ENCODE peak calls at places on chromosomes 2 and 18, in nine cellular contexts. H is Caco-2, O is thoracic aorta, L is kidney epithelial cell, C is lower leg skin, U is BJ, S is A549, I is pancreas, Q is uterus. A is an unnamed sample.

GRCh38 chr2:179332903-179333302 is 68.3 kb upstream of the SESTD1 start:
- DNase-seq in H (no peak), O (no peak), L (no peak), C (no peak), U (no peak), S (no peak), I (no peak), Q (no peak), A (no peak)

GRCh38 chr2:94769733-94770132 is 101.5 kb upstream of the TEKT4 start:
- DNase-seq in H (no peak), O (no peak), L (no peak), C (no peak), U (no peak), S (no peak), I (no peak), Q (no peak), A (no peak)

GRCh38 chr2:1770566-1771380 is 26.5 kb upstream of the PXDN start:
- DNase-seq in H (no peak), O (no peak), L (no peak), C (peak; percentile 68), U (no peak), S (no peak), I (no peak), Q (no peak), A (no peak)

GRCh38 chr2:75481041-75481836 is 79.5 kb downstream of the EVA1A start:
- DNase-seq in H (no peak), O (no peak), L (no peak), C (no peak), U (no peak), S (no peak), I (no peak), Q (no peak), A (no peak)

GRCh38 chr2:233075966-233076339 is 15.8 kb downstream of the INPP5D start:
- DNase-seq in H (no peak), O (no peak), L (no peak), C (peak; percentile 75), U (no peak), S (no peak), I (no peak), Q (no peak), A (no peak)

GRCh38 chr2:50529600-50530218 is 502.2 kb downstream of the NRXN1 start:
- DNase-seq in H (peak; percentile 35), O (no peak), L (no peak), C (no peak), U (peak; percentile 4), S (peak; percentile 8), I (no peak), Q (no peak), A (no peak)

GRCh38 chr2:20913460-20913859 is 90.6 kb upstream of the LDAH start:
- DNase-seq in H (no peak), O (no peak), L (no peak), C (no peak), U (no peak), S (no peak), I (no peak), Q (no peak), A (no peak)

GRCh38 chr18:41660654-41661053 is 294.4 kb upstream of the PIK3C3 start:
- DNase-seq in H (no peak), O (no peak), L (no peak), C (no peak), U (no peak), S (no peak), I (no peak), Q (no peak), A (no peak)

GRCh38 chr2:74922592-74923227 is 35.7 kb upstream of the POLE4 start:
- DNase-seq in H (no peak), O (no peak), L (no peak), C (no peak), U (no peak), S (no peak), I (no peak), Q (no peak), A (no peak)

DNA sequence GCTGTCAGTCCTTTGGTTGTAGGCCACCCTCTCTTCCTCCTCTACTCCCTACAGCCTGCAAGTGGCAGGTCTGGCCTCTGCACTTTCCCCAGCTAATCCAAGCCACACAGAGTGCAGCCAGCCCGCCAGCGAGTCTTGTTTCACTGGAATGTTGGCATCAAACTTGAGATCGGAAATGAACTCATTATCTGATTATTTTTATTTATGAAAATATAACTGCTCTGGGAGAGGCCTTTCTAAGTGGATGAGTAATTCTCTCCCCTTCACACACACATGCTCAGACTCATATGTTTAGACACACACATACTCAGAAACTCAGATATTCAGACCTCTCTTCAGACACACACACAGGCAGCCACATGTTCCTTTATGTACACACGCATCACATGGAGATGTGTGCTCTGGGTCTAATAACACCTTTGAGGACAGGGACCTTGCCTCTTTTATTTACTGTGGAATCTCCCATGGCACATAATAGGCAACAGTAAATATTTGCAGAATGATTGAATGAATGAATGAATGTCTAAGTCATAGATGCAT is 151.3 kb downstream of the ZFP36L2 start:
- DNase-seq in H (no peak), O (peak; percentile 72), L (no peak), C (peak; percentile 96), U (peak; percentile 97), S (no peak), I (no peak), Q (peak; percentile 91), A (no peak)
- TF ChIP-seq CTCF in H (no peak), O (peak; percentile 14), L (no peak), C (no peak), U (peak; percentile 29), S (no peak), I (no peak), Q (peak; percentile 20), A (no peak)

GRCh38 chr2:203238711-203239526 is at the start of gene CYP20A1:
- DNase-seq in H (peak; percentile 99), O (peak; percentile 72), L (peak; percentile 76), C (peak; percentile 99), U (peak; percentile 77), S (peak; percentile 84), I (peak; percentile 98), Q (peak; percentile 95), A (peak; percentile 79)
- TF ChIP-seq CTCF in H (no peak), O (peak; percentile 43), L (peak; percentile 35), C (no peak), U (peak; percentile 53), S (peak; percentile 33), I (no peak), Q (peak; percentile 53), A (no peak)

GRCh38 chr2:69584127-69584889 is 59.2 kb downstream of the AAK1 start:
- DNase-seq in H (no peak), O (no peak), L (no peak), C (no peak), U (no peak), S (no peak), I (no peak), Q (no peak), A (no peak)

GRCh38 chr2:69588945-69589344 is 54.6 kb downstream of the AAK1 start:
- DNase-seq in H (no peak), O (no peak), L (no peak), C (no peak), U (no peak), S (no peak), I (no peak), Q (no peak), A (no peak)

GRCh38 chr2:69583434-69583833 is 60.1 kb downstream of the AAK1 start:
- DNase-seq in H (no peak), O (no peak), L (no peak), C (no peak), U (no peak), S (no peak), I (no peak), Q (no peak), A (no peak)

GRCh38 chr2:69588403-69588802 is 55.1 kb downstream of the AAK1 start:
- DNase-seq in H (no peak), O (no peak), L (no peak), C (no peak), U (no peak), S (no peak), I (no peak), Q (no peak), A (no peak)

DNA sequence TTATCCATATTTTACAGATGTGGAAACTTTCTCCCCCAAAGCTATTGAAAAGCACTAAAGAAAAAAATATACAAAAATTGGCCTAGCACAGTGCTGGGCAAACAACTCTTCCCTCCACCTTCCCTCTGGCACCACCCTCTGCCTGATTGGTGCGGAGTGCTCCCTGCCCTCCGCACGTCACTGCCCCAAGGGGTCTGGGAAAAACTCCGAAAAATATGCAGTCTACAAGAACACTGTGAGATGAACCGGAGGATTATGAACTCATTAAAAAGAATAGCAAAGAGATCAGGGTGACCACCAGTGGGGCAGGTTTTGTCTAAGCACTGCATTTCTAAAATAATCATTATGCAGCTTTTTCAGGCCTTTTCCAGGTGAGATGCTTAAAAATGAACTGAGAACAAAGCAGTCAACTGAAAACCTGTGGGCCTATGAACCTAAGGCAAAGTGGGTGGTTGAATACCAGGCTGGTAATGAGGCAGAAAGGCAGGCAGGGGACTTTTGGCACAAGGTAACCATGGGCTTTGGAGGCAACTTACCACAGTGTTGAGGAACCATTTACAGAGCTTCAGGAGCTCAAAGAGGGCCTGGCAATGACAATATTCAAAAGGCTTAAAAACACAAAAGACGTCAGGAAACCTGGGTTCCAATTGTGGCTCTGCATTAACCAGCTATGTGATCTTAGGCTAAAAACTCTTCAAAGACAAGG is 57.5 kb downstream of the AAK1 start:
- DNase-seq in H (no peak), O (no peak), L (no peak), C (no peak), U (no peak), S (no peak), I (no peak), Q (no peak), A (no peak)
- TF ChIP-seq CTCF in H (no peak), O (no peak), L (no peak), C (no peak), U (no peak), S (no peak), I (no peak), Q (no peak), A (no peak)

GRCh38 chr2:214809751-214810564 is 475 bp upstream of the BARD1 start:
- DNase-seq in H (peak; percentile 100), O (peak; percentile 94), L (peak; percentile 78), C (peak; percentile 100), U (peak; percentile 90), S (peak; percentile 83), I (peak; percentile 99), Q (peak; percentile 99), A (peak; percentile 96)
- TF ChIP-seq CTCF in H (no peak), O (no peak), L (no peak), C (no peak), U (no peak), S (no peak), I (no peak), Q (no peak), A (no peak)

DNA sequence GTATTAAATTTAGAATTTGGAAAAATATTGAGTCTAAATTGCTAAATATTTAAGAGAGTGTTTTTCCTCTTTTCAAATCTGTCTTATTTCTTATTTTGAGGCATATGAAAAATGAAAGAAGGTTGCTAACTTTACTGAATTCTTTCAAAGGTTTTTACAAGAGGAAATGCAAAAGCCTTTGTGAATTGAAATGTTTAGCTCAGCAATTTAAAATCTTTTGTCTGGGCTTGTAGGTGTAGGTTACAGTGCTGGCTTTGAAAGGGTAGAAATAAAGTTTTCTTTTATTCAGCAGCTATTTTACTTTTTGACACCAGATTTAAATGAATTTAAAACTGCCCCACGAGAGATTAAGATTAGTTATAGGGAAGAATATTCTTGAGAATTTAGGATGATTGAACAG is 192.0 kb downstream of the CDH7 start:
- DNase-seq in H (no peak), O (no peak), L (no peak), C (no peak), U (no peak), S (no peak), I (no peak), Q (no peak), A (no peak)
- TF ChIP-seq CTCF in H (no peak), O (no peak), L (no peak), C (no peak), U (no peak), S (no peak), I (no peak), Q (no peak), A (no peak)

A was measured in omental fat pad.